ENCODE peak calls at places on chromosomes 1 and 21, in nine cellular contexts. One of them, this sample, is unnamed.

GRCh38 chr1:22832414-22832786 is 121.8 kb downstream of the EPHB2 start:
- DNase-seq in CD14-positive monocyte: no peak
- DNase-seq in endodermal cell: no peak
- DNase-seq in cardiac muscle cell: no peak
- DNase-seq in coronary artery: no peak
- DNase-seq in glutamatergic neuron: no peak
- DNase-seq in fibroblast of mammary gland: peak; percentile 89
- DNase-seq in mesothelial cell of epicardium: no peak
- DNase-seq in neural progenitor cell: no peak
- DNase-seq in this sample: no peak

GRCh38 chr1:183287191-183287675 is 101.2 kb downstream of the LAMC2 start:
- DNase-seq in neural progenitor cell: no peak
- DNase-seq in fibroblast of mammary gland: no peak
- DNase-seq in cardiac muscle cell: peak; percentile 70
- DNase-seq in mesothelial cell of epicardium: no peak
- DNase-seq in coronary artery: no peak
- DNase-seq in glutamatergic neuron: no peak
- DNase-seq in endodermal cell: peak; percentile 79
- DNase-seq in CD14-positive monocyte: no peak
- DNase-seq in this sample: no peak

GRCh38 chr1:243499248-243499647 is 243.4 kb downstream of the SDCCAG8 start:
- DNase-seq in glutamatergic neuron: no peak
- DNase-seq in cardiac muscle cell: no peak
- DNase-seq in CD14-positive monocyte: no peak
- DNase-seq in fibroblast of mammary gland: no peak
- DNase-seq in mesothelial cell of epicardium: no peak
- DNase-seq in endodermal cell: no peak
- DNase-seq in neural progenitor cell: no peak
- DNase-seq in coronary artery: no peak
- DNase-seq in this sample: no peak

GRCh38 chr1:229047161-229047840 is 223.6 kb upstream of the RAB4A start:
- DNase-seq in coronary artery: no peak
- DNase-seq in glutamatergic neuron: no peak
- DNase-seq in cardiac muscle cell: no peak
- DNase-seq in CD14-positive monocyte: no peak
- DNase-seq in neural progenitor cell: no peak
- DNase-seq in endodermal cell: no peak
- DNase-seq in fibroblast of mammary gland: no peak
- DNase-seq in mesothelial cell of epicardium: no peak
- DNase-seq in this sample: no peak

GRCh38 chr1:168945870-168946269 is 160.6 kb upstream of the ATP1B1 start:
- DNase-seq in coronary artery: no peak
- DNase-seq in fibroblast of mammary gland: peak; percentile 3
- DNase-seq in neural progenitor cell: no peak
- DNase-seq in cardiac muscle cell: peak; percentile 35
- DNase-seq in glutamatergic neuron: no peak
- DNase-seq in endodermal cell: no peak
- DNase-seq in mesothelial cell of epicardium: no peak
- DNase-seq in CD14-positive monocyte: no peak
- DNase-seq in this sample: peak; percentile 19

GRCh38 chr1:33326690-33327300 is 5.9 kb upstream of the A3GALT2 start:
- DNase-seq in mesothelial cell of epicardium: no peak
- DNase-seq in endodermal cell: no peak
- DNase-seq in fibroblast of mammary gland: no peak
- DNase-seq in coronary artery: no peak
- DNase-seq in cardiac muscle cell: no peak
- DNase-seq in CD14-positive monocyte: no peak
- DNase-seq in neural progenitor cell: no peak
- DNase-seq in glutamatergic neuron: no peak
- DNase-seq in this sample: no peak

GRCh38 chr1:97192872-97193572 is 471.4 kb downstream of the PTBP2 start:
- DNase-seq in neural progenitor cell: no peak
- DNase-seq in CD14-positive monocyte: no peak
- DNase-seq in mesothelial cell of epicardium: no peak
- DNase-seq in cardiac muscle cell: no peak
- DNase-seq in endodermal cell: no peak
- DNase-seq in glutamatergic neuron: no peak
- DNase-seq in coronary artery: no peak
- DNase-seq in fibroblast of mammary gland: peak; percentile 96
- DNase-seq in this sample: no peak

GRCh38 chr1:27864264-27864895 is 8.0 kb upstream of the THEMIS2 start:
- DNase-seq in cardiac muscle cell: no peak
- DNase-seq in mesothelial cell of epicardium: no peak
- DNase-seq in fibroblast of mammary gland: no peak
- DNase-seq in neural progenitor cell: no peak
- DNase-seq in coronary artery: no peak
- DNase-seq in CD14-positive monocyte: peak; percentile 83
- DNase-seq in endodermal cell: no peak
- DNase-seq in glutamatergic neuron: no peak
- DNase-seq in this sample: no peak

GRCh38 chr1:65084068-65084467 is 63.9 kb upstream of the AK4 start:
- DNase-seq in fibroblast of mammary gland: no peak
- DNase-seq in endodermal cell: no peak
- DNase-seq in coronary artery: no peak
- DNase-seq in mesothelial cell of epicardium: no peak
- DNase-seq in neural progenitor cell: no peak
- DNase-seq in glutamatergic neuron: no peak
- DNase-seq in cardiac muscle cell: no peak
- DNase-seq in CD14-positive monocyte: no peak
- DNase-seq in this sample: no peak

GRCh38 chr1:153532161-153532560 is 3.6 kb downstream of the S100A6 start:
- DNase-seq in fibroblast of mammary gland: no peak
- DNase-seq in neural progenitor cell: no peak
- DNase-seq in endodermal cell: peak; percentile 33
- DNase-seq in cardiac muscle cell: no peak
- DNase-seq in CD14-positive monocyte: no peak
- DNase-seq in glutamatergic neuron: no peak
- DNase-seq in coronary artery: no peak
- DNase-seq in mesothelial cell of epicardium: no peak
- DNase-seq in this sample: no peak

GRCh38 chr1:9438431-9439073 is 100.7 kb upstream of the SLC25A33 start:
- DNase-seq in mesothelial cell of epicardium: no peak
- DNase-seq in fibroblast of mammary gland: peak; percentile 93
- DNase-seq in coronary artery: no peak
- DNase-seq in endodermal cell: peak; percentile 68
- DNase-seq in neural progenitor cell: no peak
- DNase-seq in glutamatergic neuron: no peak
- DNase-seq in CD14-positive monocyte: no peak
- DNase-seq in cardiac muscle cell: no peak
- DNase-seq in this sample: peak; percentile 68

GRCh38 chr1:112935474-112936289 is 20.3 kb downstream of the SLC16A1 start:
- DNase-seq in mesothelial cell of epicardium: no peak
- DNase-seq in neural progenitor cell: no peak
- DNase-seq in fibroblast of mammary gland: peak; percentile 55
- DNase-seq in endodermal cell: no peak
- DNase-seq in cardiac muscle cell: no peak
- DNase-seq in coronary artery: no peak
- DNase-seq in CD14-positive monocyte: no peak
- DNase-seq in glutamatergic neuron: no peak
- DNase-seq in this sample: no peak
- TF ChIP-seq CTCF in mesothelial cell of epicardium: no peak
- TF ChIP-seq CTCF in neural progenitor cell: no peak
- TF ChIP-seq CTCF in fibroblast of mammary gland: no peak
- TF ChIP-seq CTCF in endodermal cell: no peak
- TF ChIP-seq CTCF in cardiac muscle cell: no peak
- TF ChIP-seq CTCF in coronary artery: no peak
- TF ChIP-seq CTCF in CD14-positive monocyte: no peak
- TF ChIP-seq CTCF in glutamatergic neuron: no peak
- TF ChIP-seq CTCF in this sample: no peak

GRCh38 chr21:43645414-43645891 is 13.8 kb downstream of the HSF2BP start:
- DNase-seq in fibroblast of mammary gland: peak; percentile 77
- DNase-seq in CD14-positive monocyte: peak; percentile 69
- DNase-seq in cardiac muscle cell: peak; percentile 71
- DNase-seq in mesothelial cell of epicardium: no peak
- DNase-seq in glutamatergic neuron: peak; percentile 28
- DNase-seq in endodermal cell: peak; percentile 77
- DNase-seq in coronary artery: no peak
- DNase-seq in neural progenitor cell: peak; percentile 66
- DNase-seq in this sample: peak; percentile 87
- TF ChIP-seq CTCF in fibroblast of mammary gland: peak; percentile 73
- TF ChIP-seq CTCF in CD14-positive monocyte: peak; percentile 32
- TF ChIP-seq CTCF in cardiac muscle cell: peak; percentile 71
- TF ChIP-seq CTCF in mesothelial cell of epicardium: peak; percentile 2
- TF ChIP-seq CTCF in glutamatergic neuron: no peak
- TF ChIP-seq CTCF in endodermal cell: peak; percentile 72
- TF ChIP-seq CTCF in coronary artery: no peak
- TF ChIP-seq CTCF in neural progenitor cell: peak; percentile 51
- TF ChIP-seq CTCF in this sample: no peak

DNA sequence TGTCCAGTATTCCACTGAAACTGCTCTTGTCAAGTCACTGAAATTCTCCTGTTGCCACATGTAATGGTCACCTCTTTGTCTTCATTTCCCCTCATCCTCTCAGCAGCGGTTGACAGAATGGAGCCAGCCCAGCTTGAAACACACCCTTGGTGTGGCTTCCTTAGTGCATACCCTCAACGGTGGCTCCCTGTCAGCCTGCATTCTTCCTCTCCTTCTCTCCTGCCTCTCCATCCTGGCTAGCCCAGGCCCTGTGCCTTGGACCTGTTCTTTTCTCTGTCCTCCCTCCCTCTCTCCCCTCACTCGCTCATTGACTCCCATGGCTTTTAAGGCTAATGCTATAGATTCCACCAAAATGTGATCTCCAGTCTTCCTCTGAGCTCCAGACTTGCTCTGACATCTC is 3.7 kb downstream of the FCMR start:
- DNase-seq in mesothelial cell of epicardium: no peak
- DNase-seq in cardiac muscle cell: no peak
- DNase-seq in fibroblast of mammary gland: no peak
- DNase-seq in coronary artery: no peak
- DNase-seq in endodermal cell: no peak
- DNase-seq in glutamatergic neuron: no peak
- DNase-seq in CD14-positive monocyte: no peak
- DNase-seq in neural progenitor cell: no peak
- DNase-seq in this sample: no peak
- TF ChIP-seq CTCF in mesothelial cell of epicardium: no peak
- TF ChIP-seq CTCF in cardiac muscle cell: no peak
- TF ChIP-seq CTCF in fibroblast of mammary gland: no peak
- TF ChIP-seq CTCF in coronary artery: no peak
- TF ChIP-seq CTCF in endodermal cell: no peak
- TF ChIP-seq CTCF in glutamatergic neuron: no peak
- TF ChIP-seq CTCF in CD14-positive monocyte: no peak
- TF ChIP-seq CTCF in neural progenitor cell: no peak
- TF ChIP-seq CTCF in this sample: no peak

DNA sequence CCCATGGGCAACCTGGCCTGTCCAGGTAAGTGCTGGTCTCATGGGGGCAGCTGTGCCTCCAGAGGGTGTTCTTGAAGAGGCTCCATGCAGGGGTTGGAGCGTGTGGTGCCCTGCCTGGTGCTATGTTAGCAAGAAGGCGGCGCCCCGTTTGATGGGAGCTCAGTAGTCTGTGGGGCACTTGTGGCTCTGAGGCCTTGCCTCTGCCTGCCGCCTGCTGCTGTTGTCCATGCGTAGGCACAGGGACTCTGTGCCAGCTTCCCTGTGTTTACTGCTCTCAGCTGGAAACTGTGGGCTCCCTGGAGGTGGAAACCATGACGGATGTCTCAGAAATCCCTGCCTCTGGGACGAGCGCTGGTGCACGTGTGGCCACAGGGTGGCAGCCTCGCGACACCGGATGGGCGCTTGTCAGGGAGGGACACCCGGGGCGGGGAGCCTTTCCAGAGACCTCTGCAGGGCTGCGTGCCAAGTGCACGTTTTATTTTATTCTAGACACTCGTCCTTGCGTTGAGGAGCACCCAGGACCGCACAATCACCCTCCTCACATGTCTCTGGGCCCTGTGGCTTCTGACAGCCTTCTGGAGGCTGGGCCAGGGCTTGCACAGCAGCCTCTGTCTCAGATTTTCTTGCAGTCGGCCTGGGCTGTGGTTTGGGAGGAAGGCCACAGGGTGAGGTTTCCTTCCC is 27.1 kb downstream of the SNAP47 start:
- DNase-seq in CD14-positive monocyte: peak; percentile 67
- DNase-seq in neural progenitor cell: peak; percentile 93
- DNase-seq in glutamatergic neuron: peak; percentile 93
- DNase-seq in coronary artery: peak; percentile 84
- DNase-seq in fibroblast of mammary gland: peak; percentile 74
- DNase-seq in endodermal cell: peak; percentile 96
- DNase-seq in mesothelial cell of epicardium: peak; percentile 89
- DNase-seq in cardiac muscle cell: peak; percentile 91
- DNase-seq in this sample: peak; percentile 96
- TF ChIP-seq CTCF in CD14-positive monocyte: peak; percentile 84
- TF ChIP-seq CTCF in neural progenitor cell: peak; percentile 90
- TF ChIP-seq CTCF in glutamatergic neuron: peak; percentile 71
- TF ChIP-seq CTCF in coronary artery: peak; percentile 89
- TF ChIP-seq CTCF in fibroblast of mammary gland: peak; percentile 75
- TF ChIP-seq CTCF in endodermal cell: peak; percentile 96
- TF ChIP-seq CTCF in mesothelial cell of epicardium: peak; percentile 89
- TF ChIP-seq CTCF in cardiac muscle cell: peak; percentile 83
- TF ChIP-seq CTCF in this sample: no peak

GRCh38 chr1:218330043-218330623 is 15.0 kb upstream of the TGFB2 start:
- DNase-seq in neural progenitor cell: peak; percentile 34
- DNase-seq in cardiac muscle cell: peak; percentile 44
- DNase-seq in CD14-positive monocyte: no peak
- DNase-seq in endodermal cell: no peak
- DNase-seq in coronary artery: no peak
- DNase-seq in mesothelial cell of epicardium: no peak
- DNase-seq in fibroblast of mammary gland: peak; percentile 64
- DNase-seq in glutamatergic neuron: no peak
- DNase-seq in this sample: no peak
- TF ChIP-seq CTCF in neural progenitor cell: peak; percentile 89
- TF ChIP-seq CTCF in cardiac muscle cell: peak; percentile 51
- TF ChIP-seq CTCF in CD14-positive monocyte: peak; percentile 83
- TF ChIP-seq CTCF in endodermal cell: peak; percentile 89
- TF ChIP-seq CTCF in coronary artery: peak; percentile 64
- TF ChIP-seq CTCF in mesothelial cell of epicardium: peak; percentile 82
- TF ChIP-seq CTCF in fibroblast of mammary gland: peak; percentile 50
- TF ChIP-seq CTCF in glutamatergic neuron: peak; percentile 76
- TF ChIP-seq CTCF in this sample: no peak

GRCh38 chr1:25694591-25695007 is 78.0 kb downstream of the MAN1C1 start:
- DNase-seq in fibroblast of mammary gland: no peak
- DNase-seq in mesothelial cell of epicardium: no peak
- DNase-seq in glutamatergic neuron: no peak
- DNase-seq in neural progenitor cell: no peak
- DNase-seq in endodermal cell: no peak
- DNase-seq in coronary artery: no peak
- DNase-seq in CD14-positive monocyte: no peak
- DNase-seq in cardiac muscle cell: no peak
- DNase-seq in this sample: no peak
- TF ChIP-seq CTCF in fibroblast of mammary gland: peak; percentile 27
- TF ChIP-seq CTCF in mesothelial cell of epicardium: no peak
- TF ChIP-seq CTCF in glutamatergic neuron: no peak
- TF ChIP-seq CTCF in neural progenitor cell: no peak
- TF ChIP-seq CTCF in endodermal cell: peak; percentile 46
- TF ChIP-seq CTCF in coronary artery: no peak
- TF ChIP-seq CTCF in CD14-positive monocyte: no peak
- TF ChIP-seq CTCF in cardiac muscle cell: no peak
- TF ChIP-seq CTCF in this sample: no peak

DNA sequence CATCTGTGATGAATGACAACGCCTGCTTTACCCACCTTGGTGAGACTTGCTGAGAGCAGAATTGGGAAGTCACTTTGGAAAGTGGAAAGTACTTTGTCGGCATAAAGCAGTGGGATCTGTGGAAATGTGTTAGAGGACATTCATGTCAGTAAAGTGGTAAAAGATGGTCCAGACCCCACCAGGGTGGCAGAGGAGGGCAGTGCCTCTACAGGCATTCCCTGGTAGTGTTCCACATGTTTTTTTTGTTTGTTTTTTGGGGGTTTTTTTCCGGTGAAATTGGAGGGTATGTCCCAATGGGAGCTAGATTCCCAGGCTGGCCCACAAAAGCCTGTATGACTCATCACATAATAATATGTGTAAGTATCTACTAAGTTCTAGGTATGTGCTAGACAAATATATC is 80.6 kb downstream of the ELAVL4 start:
- DNase-seq in endodermal cell: no peak
- DNase-seq in cardiac muscle cell: no peak
- DNase-seq in neural progenitor cell: no peak
- DNase-seq in glutamatergic neuron: no peak
- DNase-seq in CD14-positive monocyte: no peak
- DNase-seq in mesothelial cell of epicardium: no peak
- DNase-seq in fibroblast of mammary gland: no peak
- DNase-seq in coronary artery: no peak
- DNase-seq in this sample: no peak
- TF ChIP-seq CTCF in endodermal cell: peak; percentile 50
- TF ChIP-seq CTCF in cardiac muscle cell: no peak
- TF ChIP-seq CTCF in neural progenitor cell: no peak
- TF ChIP-seq CTCF in glutamatergic neuron: no peak
- TF ChIP-seq CTCF in CD14-positive monocyte: no peak
- TF ChIP-seq CTCF in mesothelial cell of epicardium: no peak
- TF ChIP-seq CTCF in fibroblast of mammary gland: no peak
- TF ChIP-seq CTCF in coronary artery: no peak
- TF ChIP-seq CTCF in this sample: no peak

This sample was measured in lower leg skin.